ENCODE peak calls at places on chromosomes 2 and 18, in five cellular contexts. One of them, this sample, is unnamed.

GRCh38 chr2:186648130-186648529 is 45.7 kb upstream of the FAM171B start:
- DNase-seq in thyroid gland: no peak
- DNase-seq in activated naive CD4-positive, alpha-beta T cell treated with Interleukin-2 at 50 U/mL for 16 hours: no peak
- DNase-seq in globus pallidus: no peak
- DNase-seq in left lung: no peak
- DNase-seq in this sample: no peak

GRCh38 chr2:19538411-19538963 is 180.1 kb upstream of the OSR1 start:
- DNase-seq in globus pallidus: no peak
- DNase-seq in thyroid gland: no peak
- DNase-seq in activated naive CD4-positive, alpha-beta T cell treated with Interleukin-2 at 50 U/mL for 16 hours: no peak
- DNase-seq in left lung: no peak
- DNase-seq in this sample: peak; percentile 74

GRCh38 chr2:156538083-156538504 is 101.9 kb downstream of the GPD2 start:
- DNase-seq in thyroid gland: no peak
- DNase-seq in activated naive CD4-positive, alpha-beta T cell treated with Interleukin-2 at 50 U/mL for 16 hours: no peak
- DNase-seq in left lung: no peak
- DNase-seq in globus pallidus: no peak
- DNase-seq in this sample: no peak

GRCh38 chr18:23918395-23919032 is 96.0 kb upstream of the TTC39C start:
- DNase-seq in left lung: peak; percentile 51
- DNase-seq in activated naive CD4-positive, alpha-beta T cell treated with Interleukin-2 at 50 U/mL for 16 hours: peak; percentile 80
- DNase-seq in globus pallidus: peak; percentile 25
- DNase-seq in thyroid gland: peak; percentile 75
- DNase-seq in this sample: peak; percentile 34

GRCh38 chr2:212005077-212005671 is 533.4 kb downstream of the ERBB4 start:
- DNase-seq in activated naive CD4-positive, alpha-beta T cell treated with Interleukin-2 at 50 U/mL for 16 hours: no peak
- DNase-seq in thyroid gland: peak; percentile 55
- DNase-seq in left lung: no peak
- DNase-seq in globus pallidus: peak; percentile 15
- DNase-seq in this sample: peak; percentile 26

GRCh38 chr2:64120008-64120407 is 24.2 kb downstream of the PELI1 start:
- DNase-seq in activated naive CD4-positive, alpha-beta T cell treated with Interleukin-2 at 50 U/mL for 16 hours: no peak
- DNase-seq in thyroid gland: no peak
- DNase-seq in globus pallidus: no peak
- DNase-seq in left lung: no peak
- DNase-seq in this sample: no peak

GRCh38 chr2:101828267-101829017 is 130.9 kb downstream of the MAP4K4 start:
- DNase-seq in globus pallidus: no peak
- DNase-seq in left lung: no peak
- DNase-seq in activated naive CD4-positive, alpha-beta T cell treated with Interleukin-2 at 50 U/mL for 16 hours: no peak
- DNase-seq in thyroid gland: no peak
- DNase-seq in this sample: no peak

GRCh38 chr18:29594494-29594893 is 1417.6 kb upstream of the CDH2 start:
- DNase-seq in thyroid gland: no peak
- DNase-seq in activated naive CD4-positive, alpha-beta T cell treated with Interleukin-2 at 50 U/mL for 16 hours: no peak
- DNase-seq in globus pallidus: no peak
- DNase-seq in left lung: no peak
- DNase-seq in this sample: no peak

GRCh38 chr2:120352701-120353590 is 7.0 kb downstream of the INHBB start:
- DNase-seq in globus pallidus: no peak
- DNase-seq in activated naive CD4-positive, alpha-beta T cell treated with Interleukin-2 at 50 U/mL for 16 hours: no peak
- DNase-seq in left lung: no peak
- DNase-seq in thyroid gland: no peak
- DNase-seq in this sample: no peak

GRCh38 chr2:182014284-182014683 is 28.6 kb downstream of the PPP1R1C start:
- DNase-seq in thyroid gland: no peak
- DNase-seq in left lung: no peak
- DNase-seq in globus pallidus: no peak
- DNase-seq in activated naive CD4-positive, alpha-beta T cell treated with Interleukin-2 at 50 U/mL for 16 hours: no peak
- DNase-seq in this sample: no peak

GRCh38 chr2:151381266-151381665 is 23.9 kb downstream of the TNFAIP6 start:
- DNase-seq in globus pallidus: no peak
- DNase-seq in left lung: no peak
- DNase-seq in activated naive CD4-positive, alpha-beta T cell treated with Interleukin-2 at 50 U/mL for 16 hours: no peak
- DNase-seq in thyroid gland: no peak
- DNase-seq in this sample: no peak

GRCh38 chr2:24635181-24635580 is 144.1 kb downstream of the NCOA1 start:
- DNase-seq in globus pallidus: no peak
- DNase-seq in activated naive CD4-positive, alpha-beta T cell treated with Interleukin-2 at 50 U/mL for 16 hours: no peak
- DNase-seq in left lung: no peak
- DNase-seq in thyroid gland: no peak
- DNase-seq in this sample: no peak

GRCh38 chr2:28367667-28368416 is 24.8 kb upstream of the FOSL2 start:
- DNase-seq in activated naive CD4-positive, alpha-beta T cell treated with Interleukin-2 at 50 U/mL for 16 hours: no peak
- DNase-seq in thyroid gland: no peak
- DNase-seq in left lung: no peak
- DNase-seq in globus pallidus: no peak
- DNase-seq in this sample: no peak

GRCh38 chr18:37314534-37314933 is 251.1 kb downstream of the CELF4 start:
- DNase-seq in left lung: no peak
- DNase-seq in activated naive CD4-positive, alpha-beta T cell treated with Interleukin-2 at 50 U/mL for 16 hours: no peak
- DNase-seq in globus pallidus: no peak
- DNase-seq in thyroid gland: no peak
- DNase-seq in this sample: no peak

GRCh38 chr2:119792907-119793312 is 33.2 kb downstream of the PTPN4 start:
- DNase-seq in globus pallidus: no peak
- DNase-seq in thyroid gland: no peak
- DNase-seq in activated naive CD4-positive, alpha-beta T cell treated with Interleukin-2 at 50 U/mL for 16 hours: no peak
- DNase-seq in left lung: no peak
- DNase-seq in this sample: no peak

GRCh38 chr2:238868067-238868524 is 20.2 kb downstream of the TWIST2 start:
- DNase-seq in activated naive CD4-positive, alpha-beta T cell treated with Interleukin-2 at 50 U/mL for 16 hours: no peak
- DNase-seq in globus pallidus: no peak
- DNase-seq in left lung: no peak
- DNase-seq in thyroid gland: no peak
- DNase-seq in this sample: peak; percentile 82

GRCh38 chr2:147863835-147864234 is 19.0 kb downstream of the ACVR2A start:
- DNase-seq in globus pallidus: no peak
- DNase-seq in left lung: no peak
- DNase-seq in activated naive CD4-positive, alpha-beta T cell treated with Interleukin-2 at 50 U/mL for 16 hours: no peak
- DNase-seq in thyroid gland: no peak
- DNase-seq in this sample: no peak

GRCh38 chr18:57446322-57446721 is 11.1 kb downstream of the ONECUT2 start:
- DNase-seq in left lung: no peak
- DNase-seq in thyroid gland: no peak
- DNase-seq in globus pallidus: no peak
- DNase-seq in activated naive CD4-positive, alpha-beta T cell treated with Interleukin-2 at 50 U/mL for 16 hours: no peak
- DNase-seq in this sample: no peak

GRCh38 chr2:100875516-100876230 is 55.7 kb downstream of the NPAS2 start:
- DNase-seq in globus pallidus: no peak
- DNase-seq in left lung: no peak
- DNase-seq in thyroid gland: peak; percentile 75
- DNase-seq in activated naive CD4-positive, alpha-beta T cell treated with Interleukin-2 at 50 U/mL for 16 hours: no peak
- DNase-seq in this sample: no peak

GRCh38 chr18:54127759-54128378 is 96.6 kb downstream of the MBD2 start:
- DNase-seq in thyroid gland: no peak
- DNase-seq in activated naive CD4-positive, alpha-beta T cell treated with Interleukin-2 at 50 U/mL for 16 hours: no peak
- DNase-seq in left lung: no peak
- DNase-seq in globus pallidus: peak; percentile 69
- DNase-seq in this sample: peak; percentile 23

GRCh38 chr2:42964444-42965081 is 172.2 kb upstream of the HAAO start:
- DNase-seq in thyroid gland: peak; percentile 25
- DNase-seq in left lung: peak; percentile 75
- DNase-seq in activated naive CD4-positive, alpha-beta T cell treated with Interleukin-2 at 50 U/mL for 16 hours: no peak
- DNase-seq in globus pallidus: peak; percentile 53
- DNase-seq in this sample: peak; percentile 100

GRCh38 chr2:111055735-111056134 is 65.0 kb upstream of the BCL2L11 start:
- DNase-seq in activated naive CD4-positive, alpha-beta T cell treated with Interleukin-2 at 50 U/mL for 16 hours: no peak
- DNase-seq in left lung: no peak
- DNase-seq in thyroid gland: no peak
- DNase-seq in globus pallidus: no peak
- DNase-seq in this sample: no peak

GRCh38 chr18:79193826-79194225 is 124.6 kb downstream of the ATP9B start:
- DNase-seq in left lung: no peak
- DNase-seq in globus pallidus: no peak
- DNase-seq in thyroid gland: no peak
- DNase-seq in activated naive CD4-positive, alpha-beta T cell treated with Interleukin-2 at 50 U/mL for 16 hours: no peak
- DNase-seq in this sample: no peak